ENCODE peak calls at places on chromosomes 3 and 15, in five cellular contexts. S is A549, C is IMR-90, U is K562, K is HepG2. T is an unnamed sample.
A peak's percentile ranks its signal among the peaks of the same experiment; 100 is the strongest.

GRCh38 chr3:172061724-172062184 is 22.4 kb downstream of the FNDC3B start:
- DNase-seq in S (peak; percentile 33), K (peak; percentile 88), C (peak; percentile 28), U (no peak), T (no peak)

GRCh38 chr15:73897441-73898261 is 24.3 kb downstream of the TBC1D21 start:
- DNase-seq in C (peak; percentile 96), S (peak; percentile 60), U (peak; percentile 93), K (peak; percentile 25), T (peak; percentile 85)

GRCh38 chr3:99919694-99920093 is 102.0 kb downstream of the CMSS1 start:
- DNase-seq in U (no peak), K (no peak), S (no peak), C (no peak), T (no peak)

GRCh38 chr15:66252411-66253295 is 897 bp downstream of the MEGF11 start:
- DNase-seq in U (peak; percentile 69), S (peak; percentile 51), K (peak; percentile 7), C (no peak), T (peak; percentile 84)

GRCh38 chr3:111915905-111916304 is 56.8 kb downstream of the PHLDB2 start:
- DNase-seq in C (no peak), K (no peak), U (no peak), S (no peak), T (no peak)

GRCh38 chr3:127049390-127049789 is 66.5 kb downstream of the PLXNA1 start:
- DNase-seq in C (no peak), U (no peak), K (no peak), S (peak; percentile 20), T (no peak)

GRCh38 chr15:51739056-51739455 is 1.6 kb upstream of the LYSMD2 start:
- DNase-seq in S (no peak), U (no peak), C (no peak), K (no peak), T (no peak)

GRCh38 chr15:74133071-74133702 is 2.8 kb downstream of the ISLR2 start:
- DNase-seq in C (no peak), S (no peak), U (no peak), K (no peak), T (peak; percentile 81)

DNA sequence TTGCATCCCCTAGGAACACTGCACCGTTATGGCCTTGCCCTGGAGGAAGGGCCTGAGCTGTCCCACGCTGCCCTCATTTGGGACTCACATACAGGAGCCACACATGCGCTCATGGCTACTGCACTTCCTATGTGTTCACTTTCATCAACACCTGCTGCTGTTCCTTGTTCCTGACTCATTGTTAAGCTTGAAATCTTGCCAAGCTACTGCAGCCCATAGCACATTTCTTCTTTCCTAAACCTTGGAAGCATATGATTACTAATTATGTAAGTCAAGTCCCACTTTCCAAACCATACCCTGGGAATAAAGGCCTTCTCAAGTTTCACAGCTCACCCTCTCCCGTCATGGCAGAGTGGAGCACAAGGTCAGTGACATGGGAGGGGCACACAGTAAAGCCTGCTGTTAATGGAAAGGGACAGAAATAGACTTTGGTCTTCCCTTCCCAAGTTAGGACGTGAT is 307.9 kb downstream of the CLSTN2 start:
- DNase-seq in U (no peak), C (no peak), S (no peak), K (no peak), T (no peak)
- TF ChIP-seq MAFK in U (no peak), C (no peak), S (no peak), K (no peak), T (no peak)

GRCh38 chr3:47280519-47280918 is 2.1 kb downstream of the KIF9 start:
- DNase-seq in U (no peak), S (no peak), C (no peak), K (no peak), T (no peak)
- TF ChIP-seq MAFK in U (no peak), S (no peak), C (no peak), K (no peak), T (no peak)

DNA sequence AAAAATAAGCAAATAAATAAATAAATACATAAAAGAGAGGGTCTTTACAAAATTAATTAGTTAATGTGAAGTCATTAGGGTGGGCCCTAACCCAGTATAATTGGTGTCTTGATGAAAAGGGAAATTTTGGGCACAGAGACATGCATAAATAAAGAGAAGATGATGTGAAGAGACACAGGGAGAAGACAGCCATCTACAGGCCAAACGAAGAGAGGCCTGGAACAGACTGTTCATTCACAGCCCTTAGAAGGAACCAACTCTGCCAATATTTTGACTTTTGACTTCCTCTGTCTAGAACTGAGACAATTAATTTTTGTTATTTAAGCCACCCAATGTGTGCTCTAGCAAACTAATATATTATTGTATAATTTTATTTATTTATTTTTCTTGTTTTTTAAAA is 29.6 kb upstream of the SELENOK start:
- DNase-seq in C (peak; percentile 8), S (peak; percentile 20), U (no peak), K (peak; percentile 21), T (no peak)
- TF ChIP-seq MAFK in C (no peak), S (no peak), U (no peak), K (no peak), T (no peak)

GRCh38 chr15:40360015-40360414 is 2.0 kb downstream of the DISP2 start:
- DNase-seq in C (no peak), K (no peak), S (no peak), U (no peak), T (no peak)

GRCh38 chr15:40357723-40358491 is at the start of gene DISP2:
- DNase-seq in K (peak; percentile 60), C (peak; percentile 67), U (peak; percentile 100), S (peak; percentile 69), T (no peak)

GRCh38 chr15:40357246-40357645 is 773 bp upstream of the DISP2 start:
- DNase-seq in C (no peak), K (no peak), S (no peak), U (no peak), T (no peak)

GRCh38 chr15:40355976-40356585 is 1.9 kb upstream of the DISP2 start:
- DNase-seq in U (no peak), C (no peak), S (no peak), K (no peak), T (no peak)

GRCh38 chr15:40358492-40359353 is 704 bp downstream of the DISP2 start:
- DNase-seq in S (no peak), U (peak; percentile 73), K (no peak), C (no peak), T (no peak)
- TF ChIP-seq MAFK in S (no peak), U (no peak), K (no peak), C (no peak), T (no peak)

GRCh38 chr15:70249616-70250015 is 151.9 kb upstream of the TLE3 start:
- DNase-seq in C (no peak), K (no peak), U (no peak), S (no peak), T (no peak)
- TF ChIP-seq MAFK in C (no peak), K (no peak), U (no peak), S (no peak), T (no peak)

GRCh38 chr3:9898467-9899229 is 4.0 kb upstream of the IL17RE start:
- DNase-seq in K (peak; percentile 56), S (no peak), U (no peak), C (no peak), T (no peak)
- TF ChIP-seq MAFK in K (no peak), S (no peak), U (no peak), C (no peak), T (no peak)

GRCh38 chr3:179297971-179298725 is 24.7 kb upstream of the ZNF639 start:
- DNase-seq in C (peak; percentile 13), U (no peak), S (no peak), K (no peak), T (no peak)
- TF ChIP-seq MAFK in C (no peak), U (no peak), S (no peak), K (no peak), T (no peak)

DNA sequence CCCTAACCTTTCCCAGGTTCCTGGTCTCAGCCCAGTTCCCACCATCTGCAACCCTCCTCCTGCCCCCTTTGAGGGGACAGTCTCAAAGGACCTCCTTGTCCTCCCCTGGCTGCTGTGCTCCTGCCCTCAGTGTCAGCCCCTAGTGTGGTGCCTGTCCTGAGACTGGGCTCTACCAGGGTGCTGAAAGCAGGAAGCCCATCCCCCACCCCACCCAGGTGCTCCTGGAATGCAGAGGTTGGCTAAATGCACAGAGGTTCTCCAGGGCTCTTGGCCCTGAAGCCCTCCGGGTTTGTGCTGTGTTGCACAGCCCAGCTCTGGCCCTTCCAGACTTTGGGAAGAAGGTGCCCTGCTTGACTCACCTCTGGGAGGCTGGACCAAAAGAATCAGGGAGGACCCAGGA is 21.8 kb downstream of the C3orf18 start:
- DNase-seq in S (no peak), K (no peak), U (no peak), C (no peak), T (no peak)
- TF ChIP-seq MAFK in S (no peak), K (no peak), U (no peak), C (no peak), T (no peak)

T was measured in H1.